ENCODE peak calls at places on chromosomes 5 and 9, in four cellular contexts. C is body of pancreas, G is GM10248, N is kidney. R is an unnamed sample.

GRCh38 chr5:163504091-163504931 is 1.1 kb upstream of the MAT2B start:
- DNase-seq in N (no peak), C (peak; percentile 36), G (no peak), R (no peak)

GRCh38 chr5:39605966-39606591 is 181.3 kb upstream of the DAB2 start:
- DNase-seq in N (no peak), G (no peak), C (no peak), R (no peak)

GRCh38 chr5:178462846-178463245 is 127.3 kb downstream of the COL23A1 start:
- DNase-seq in N (peak; percentile 82), G (no peak), C (no peak), R (no peak)

GRCh38 chr9:128750926-128751595 is 20.7 kb downstream of the ZER1 start:
- DNase-seq in G (no peak), N (no peak), C (no peak), R (no peak)

GRCh38 chr9:104494808-104495207 is 9.3 kb upstream of the OR13F1 start:
- DNase-seq in N (no peak), G (no peak), C (no peak), R (no peak)

GRCh38 chr5:677131-678101 is 15.7 kb downstream of the TPPP start:
- DNase-seq in N (peak; percentile 72), G (no peak), C (peak; percentile 12), R (no peak)

GRCh38 chr5:141779642-141780041 is 97.6 kb upstream of the ARAP3 start:
- DNase-seq in N (peak; percentile 84), G (no peak), C (no peak), R (no peak)

GRCh38 chr5:37172957-37173356 is 76.2 kb downstream of the CPLANE1 start:
- DNase-seq in G (no peak), N (no peak), C (no peak), R (no peak)

GRCh38 chr5:60685700-60686099 is 14.3 kb downstream of the DEPDC1B start:
- DNase-seq in N (no peak), G (no peak), C (no peak), R (no peak)

DNA sequence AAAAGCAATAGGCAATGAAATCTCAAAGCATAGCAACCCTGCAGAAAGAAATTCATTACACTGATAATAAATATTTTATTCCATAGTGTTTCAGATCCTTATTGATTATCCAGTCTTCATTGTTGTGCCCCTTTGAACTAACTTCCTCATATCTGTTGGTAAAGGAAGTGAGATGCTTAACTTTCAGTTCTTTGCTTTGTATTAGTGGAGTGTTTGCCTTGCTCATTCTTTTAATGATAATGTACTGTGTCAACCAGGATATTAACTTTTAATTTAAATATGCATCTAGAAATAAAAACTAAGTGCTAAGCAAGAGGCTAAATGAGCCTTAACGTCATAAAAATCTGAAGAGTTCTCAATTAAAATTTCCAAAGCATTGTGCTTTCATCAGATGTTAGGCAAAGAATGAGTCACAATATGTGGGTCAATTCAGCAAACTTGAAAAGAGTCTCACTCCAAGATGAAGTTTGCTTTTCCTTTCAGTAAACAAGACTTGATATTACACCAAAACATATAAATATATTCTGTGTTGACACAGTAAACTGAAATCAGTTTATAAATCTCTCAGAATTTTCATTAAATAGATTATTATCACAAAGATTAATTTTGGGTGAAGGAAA is 105.9 kb downstream of the GIN1 start:
- DNase-seq in C (no peak), G (no peak), N (no peak), R (no peak)
- TF ChIP-seq CTCF in C (no peak), G (no peak), N (no peak), R (no peak)

GRCh38 chr5:180315762-180316212 is 23.9 kb upstream of the MAPK9 start:
- DNase-seq in C (peak; percentile 68), G (peak; percentile 80), N (peak; percentile 85), R (peak; percentile 82)

GRCh38 chr5:180314106-180314505 is 22.2 kb upstream of the MAPK9 start:
- DNase-seq in G (no peak), N (peak; percentile 6), C (no peak), R (no peak)

GRCh38 chr5:180316586-180316985 is 24.7 kb upstream of the MAPK9 start:
- DNase-seq in G (no peak), N (peak; percentile 45), C (no peak), R (no peak)

GRCh38 chr5:180318456-180319089 is 26.7 kb upstream of the MAPK9 start:
- DNase-seq in G (no peak), C (no peak), N (peak; percentile 75), R (no peak)

GRCh38 chr5:180313677-180314076 is 21.8 kb upstream of the MAPK9 start:
- DNase-seq in C (no peak), N (peak; percentile 78), G (no peak), R (no peak)
- TF ChIP-seq CTCF in C (no peak), N (no peak), G (no peak), R (no peak)

GRCh38 chr9:90827181-90827866 is 25.7 kb downstream of the SYK start:
- DNase-seq in N (no peak), C (no peak), G (peak; percentile 67), R (peak; percentile 46)

GRCh38 chr9:90826326-90827020 is 24.9 kb downstream of the SYK start:
- DNase-seq in C (no peak), G (no peak), N (no peak), R (no peak)

GRCh38 chr9:90830977-90831376 is 29.4 kb downstream of the SYK start:
- DNase-seq in N (no peak), C (no peak), G (no peak), R (no peak)

GRCh38 chr9:90832251-90832650 is 30.6 kb downstream of the SYK start:
- DNase-seq in N (no peak), G (no peak), C (no peak), R (no peak)

DNA sequence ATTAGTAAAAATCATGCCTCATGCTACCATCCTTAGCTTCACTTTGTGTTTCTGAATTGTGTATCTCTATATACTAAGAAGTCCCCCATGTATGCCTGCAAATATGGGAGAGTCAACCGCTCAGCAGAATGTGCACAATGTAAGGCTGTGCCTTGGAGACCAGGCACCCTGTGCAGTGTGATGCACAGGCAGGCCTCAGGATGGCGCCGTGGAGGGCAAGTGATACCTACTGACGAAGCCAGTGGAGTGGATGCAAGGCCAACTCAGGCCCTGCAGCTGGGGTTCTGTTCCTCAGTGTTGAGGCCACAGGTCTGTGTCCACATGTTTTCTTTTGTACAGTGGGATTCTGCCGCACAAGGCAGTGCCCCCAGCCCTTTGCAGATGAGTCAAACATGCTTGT is 28.4 kb downstream of the SYK start:
- DNase-seq in G (no peak), N (no peak), C (no peak), R (no peak)
- TF ChIP-seq CTCF in G (no peak), N (no peak), C (no peak), R (no peak)

GRCh38 chr9:68530618-68531017 is 10.1 kb downstream of the TMEM252 start:
- DNase-seq in N (peak; percentile 89), C (peak; percentile 64), G (no peak), R (no peak)
- TF ChIP-seq CTCF in N (peak; percentile 12), C (no peak), G (no peak), R (no peak)